ENCODE peak calls at places on chromosomes 13 and 19, in four cellular contexts. T is WTC11, K is GM12878, P is K562. M is an unnamed sample.

GRCh38 chr19:2027361-2027760 is 11.8 kb upstream of the BTBD2 start:
- DNase-seq in P (no peak), T (no peak), K (no peak), M (no peak)

GRCh38 chr19:38837656-38838121 is 6.1 kb upstream of the ECH1 start:
- DNase-seq in K (no peak), T (no peak), P (no peak), M (no peak)

GRCh38 chr13:99215466-99215865 is 14.8 kb downstream of the UBAC2 start:
- DNase-seq in T (no peak), K (no peak), P (no peak), M (no peak)

GRCh38 chr13:67299731-67300130 is 69.6 kb upstream of the PCDH9 start:
- DNase-seq in T (no peak), P (no peak), K (no peak), M (no peak)

GRCh38 chr19:54137913-54138776 is 583 bp downstream of the CNOT3 start:
- DNase-seq in K (no peak), P (peak), T (no peak), M (peak)

GRCh38 chr19:50322931-50323781 is 6.0 kb downstream of the KCNC3 start:
- DNase-seq in K (no peak), T (no peak), P (no peak), M (no peak)

GRCh38 chr19:52662631-52663030 is 24.5 kb upstream of the ZNF83 start:
- DNase-seq in K (no peak), P (no peak), T (no peak), M (no peak)

GRCh38 chr13:20168396-20168795 is 7.5 kb upstream of the GJA3 start:
- DNase-seq in T (no peak), K (no peak), P (no peak), M (no peak)

GRCh38 chr13:100022798-100023197 is 41.2 kb downstream of the ZIC2 start:
- DNase-seq in T (no peak), P (no peak), K (no peak), M (no peak)

GRCh38 chr19:45637890-45638667 is 1.1 kb downstream of the EML2 start:
- DNase-seq in P (peak), T (no peak), K (no peak), M (no peak)

GRCh38 chr19:49119411-49120324 is at the start of gene PPFIA3:
- DNase-seq in P (peak), T (peak), K (no peak), M (peak)

GRCh38 chr13:109673477-109673876 is 112.9 kb downstream of the IRS2 start:
- DNase-seq in P (no peak), K (no peak), T (no peak), M (no peak)

GRCh38 chr13:20714563-20715339 is 11.3 kb downstream of the IL17D start:
- DNase-seq in P (no peak), K (no peak), T (no peak), M (no peak)

GRCh38 chr13:109785141-109785891 is 1.1 kb downstream of the IRS2 start:
- DNase-seq in P (no peak), T (peak), K (no peak), M (peak)

GRCh38 chr13:44800626-44801025 is 188.6 kb downstream of the NUFIP1 start:
- DNase-seq in K (no peak), T (no peak), P (no peak), M (no peak)

GRCh38 chr13:44805623-44806022 is 183.6 kb downstream of the NUFIP1 start:
- DNase-seq in P (no peak), K (no peak), T (no peak), M (no peak)

GRCh38 chr13:44797685-44798084 is 191.6 kb downstream of the NUFIP1 start:
- DNase-seq in T (no peak), K (no peak), P (no peak), M (no peak)

GRCh38 chr13:44803390-44803789 is 185.9 kb downstream of the NUFIP1 start:
- DNase-seq in T (no peak), P (no peak), K (no peak), M (no peak)

DNA sequence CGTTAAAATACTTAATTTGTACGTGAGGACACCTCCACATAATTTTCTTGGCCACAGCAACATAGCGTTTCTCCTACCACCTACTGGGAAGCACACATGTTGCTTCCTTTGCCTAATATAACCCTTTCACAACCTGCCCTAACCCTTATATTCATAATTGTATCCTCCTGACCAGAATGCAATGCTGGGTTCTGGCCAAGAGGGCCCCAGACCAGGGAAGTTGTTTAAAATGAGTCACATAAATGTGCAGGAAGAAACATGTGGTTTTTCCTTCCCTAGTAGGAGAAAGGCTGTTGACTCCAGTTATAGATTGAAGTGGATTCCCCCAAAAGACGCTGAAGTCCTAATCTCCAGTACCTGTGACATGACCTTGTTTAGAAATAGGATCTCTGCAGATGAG is 187.3 kb downstream of the NUFIP1 start:
- DNase-seq in K (no peak), T (no peak), P (no peak), M (no peak)
- TF ChIP-seq USF1 in K (no peak), T (no peak), P (no peak), M (no peak)

DNA sequence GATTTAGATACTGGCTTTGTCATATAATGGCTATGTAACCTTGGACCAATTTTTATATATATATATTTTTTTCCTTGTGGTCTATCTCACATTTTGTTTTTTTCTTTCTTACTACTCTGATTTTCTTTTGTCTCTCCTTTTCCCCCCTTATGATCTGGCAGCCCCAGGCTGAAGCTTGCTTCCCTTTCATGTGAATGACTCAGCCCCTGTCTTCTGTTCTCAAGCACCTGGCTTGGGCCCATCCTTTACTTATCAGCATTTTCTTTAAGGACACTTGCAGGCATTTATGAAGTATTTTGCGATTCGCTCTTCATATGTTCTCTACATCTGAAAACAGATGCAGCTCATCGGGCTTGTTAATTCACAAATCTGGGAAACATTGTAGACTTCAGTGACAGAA is 163.6 kb downstream of the SPRY2 start:
- DNase-seq in T (no peak), P (no peak), K (no peak), M (no peak)
- TF ChIP-seq USF1 in T (no peak), P (no peak), K (no peak), M (no peak)

GRCh38 chr19:17725422-17726078 is 6.3 kb downstream of the MAP1S start:
- DNase-seq in K (no peak), T (peak), P (no peak), M (peak)
- TF ChIP-seq USF1 in K (no peak), T (no peak), P (no peak), M (no peak)

GRCh38 chr13:26984337-26984736 is 187.3 kb downstream of the USP12 start:
- DNase-seq in T (no peak), P (no peak), K (no peak), M (no peak)

GRCh38 chr13:26987614-26988013 is 184.0 kb downstream of the USP12 start:
- DNase-seq in T (no peak), P (no peak), K (no peak), M (no peak)

GRCh38 chr13:26988059-26988769 is 183.4 kb downstream of the USP12 start:
- DNase-seq in P (peak), K (no peak), T (no peak), M (no peak)

GRCh38 chr13:26983533-26984315 is 187.9 kb downstream of the USP12 start:
- DNase-seq in P (no peak), K (no peak), T (no peak), M (no peak)

DNA sequence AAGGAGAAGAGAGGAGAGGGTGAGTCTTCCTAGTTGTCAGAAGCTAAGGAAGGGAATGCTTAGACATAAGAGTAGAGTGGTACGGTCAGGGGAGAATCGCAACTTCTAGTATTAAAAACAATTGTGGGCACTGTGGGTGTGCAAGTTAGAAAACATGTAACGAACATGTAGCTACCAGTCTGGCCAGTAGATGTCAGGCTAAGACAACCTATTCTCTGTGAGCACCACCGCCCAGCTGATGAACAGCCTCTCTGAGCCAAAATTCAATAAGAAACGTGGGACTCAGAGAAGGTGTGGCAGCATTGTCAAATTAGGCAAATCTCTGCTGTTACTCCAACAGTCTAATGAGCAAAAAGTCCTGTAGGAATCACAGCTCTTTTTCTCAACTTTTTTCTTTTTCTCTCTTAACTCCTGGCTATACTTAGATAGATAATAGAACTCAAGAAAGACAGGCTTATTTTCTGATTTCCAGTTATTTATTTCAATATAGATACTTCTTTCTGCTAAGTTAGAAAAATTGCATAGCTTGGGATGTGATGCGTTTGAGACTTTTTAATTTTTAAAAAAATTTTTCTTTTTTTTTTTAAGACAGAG is 186.2 kb downstream of the USP12 start:
- DNase-seq in P (peak), K (peak), T (peak), M (peak)
- TF ChIP-seq USF1 in P (no peak), K (no peak), T (no peak), M (no peak)

GRCh38 chr13:111006508-111007031 is 91.7 kb upstream of the ANKRD10 start:
- DNase-seq in K (no peak), T (no peak), P (peak), M (no peak)
- TF ChIP-seq USF1 in K (no peak), T (no peak), P (no peak), M (no peak)

DNA sequence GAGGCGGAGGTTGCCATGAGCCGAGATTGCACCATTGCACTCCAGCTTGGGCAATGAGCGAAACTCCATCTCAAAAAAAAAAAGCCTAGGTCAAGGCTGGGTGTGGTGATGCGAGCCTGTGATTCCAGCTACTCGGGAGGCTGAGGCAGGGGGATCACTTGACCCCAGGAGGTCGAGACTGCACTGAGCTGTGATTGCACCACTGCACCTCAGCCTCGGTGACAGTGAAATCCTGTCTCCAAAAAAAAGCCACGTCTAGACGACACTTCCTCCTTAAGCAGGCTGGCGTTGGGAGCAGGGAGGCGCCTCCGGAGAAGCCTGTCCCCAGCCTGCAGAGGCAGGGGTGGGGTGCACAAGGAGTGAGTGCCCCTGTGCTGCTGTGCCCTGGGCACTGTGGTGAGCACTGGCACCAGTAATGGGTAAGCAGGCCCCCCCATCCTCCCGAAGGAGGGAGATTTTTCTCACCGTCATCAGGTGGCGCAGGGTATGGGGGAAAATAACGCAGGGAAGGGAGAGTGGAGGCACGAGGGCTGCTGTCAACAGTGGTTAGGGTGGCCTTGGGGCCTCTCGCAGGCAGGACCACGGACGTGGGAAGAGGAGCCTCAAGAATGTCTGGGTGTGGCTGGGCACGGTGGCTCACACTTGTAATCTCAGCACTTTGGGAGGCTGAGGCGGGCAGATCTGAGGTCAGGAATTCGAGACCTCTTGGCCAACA is 701 bp downstream of the P2RY11 start:
- DNase-seq in K (no peak), T (no peak), P (peak), M (peak)
- TF ChIP-seq USF1 in K (no peak), T (no peak), P (no peak), M (no peak)

DNA sequence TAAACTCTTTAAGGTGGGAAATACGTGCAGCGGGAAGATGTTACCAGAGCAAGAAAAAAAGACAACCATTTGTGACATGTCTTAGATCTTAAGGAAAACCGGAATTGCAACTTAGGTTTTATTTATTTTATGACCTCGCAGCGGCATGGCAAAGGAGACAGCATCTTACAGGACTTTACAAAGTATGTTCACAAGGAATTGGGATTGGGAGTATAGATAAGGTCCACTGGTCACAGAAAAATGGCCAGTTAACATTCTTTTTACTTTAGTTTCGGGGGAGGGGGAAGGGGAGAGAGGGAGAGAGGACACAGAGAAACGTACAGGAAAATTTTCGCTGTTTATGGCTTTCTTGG is 104.5 kb upstream of the DIAPH3 start:
- DNase-seq in K (no peak), T (no peak), P (peak), M (no peak)
- TF ChIP-seq USF1 in K (no peak), T (no peak), P (no peak), M (no peak)

GRCh38 chr19:3698386-3698950 is 1.8 kb downstream of the PIP5K1C start:
- DNase-seq in P (no peak), T (no peak), K (no peak), M (peak)

GRCh38 chr19:3699741-3700241 is 477 bp downstream of the PIP5K1C start:
- DNase-seq in P (no peak), T (no peak), K (no peak), M (peak)

GRCh38 chr19:3700242-3701032 is at the start of gene PIP5K1C:
- DNase-seq in K (peak), P (peak), T (peak), M (peak)

GRCh38 chr19:3697671-3698385 is 2.4 kb downstream of the PIP5K1C start:
- DNase-seq in P (no peak), K (no peak), T (no peak), M (no peak)

GRCh38 chr19:3699071-3699740 is 1.1 kb downstream of the PIP5K1C start:
- DNase-seq in P (peak), T (no peak), K (no peak), M (peak)
- TF ChIP-seq USF1 in P (no peak), T (no peak), K (no peak), M (no peak)

M was measured in SK-N-SH.